ENCODE peak calls at places on chromosomes 7 and 10, in nine cellular contexts. J, G, O, W, D, C, L, K and Q are unnamed samples.

GRCh38 chr10:120963587-120964220 is 112.5 kb downstream of the WDR11 start:
- DNase-seq in J (no peak), G (no peak), O (no peak), W (no peak), D (no peak), C (no peak), L (no peak), K (no peak), Q (no peak)

GRCh38 chr10:5945561-5946418 is 31.6 kb downstream of the IL15RA start:
- DNase-seq in J (peak), G (peak), O (peak), W (no peak), D (peak), C (no peak), L (no peak), K (peak), Q (no peak)

GRCh38 chr7:15334524-15335269 is 227.1 kb downstream of the AGMO start:
- DNase-seq in J (no peak), G (no peak), O (no peak), W (no peak), D (peak), C (no peak), L (no peak), K (no peak), Q (no peak)

GRCh38 chr7:135773451-135773850 is 24.8 kb upstream of the FAM180A start:
- DNase-seq in J (no peak), G (no peak), O (no peak), W (no peak), D (no peak), C (no peak), L (peak), K (peak), Q (peak)

GRCh38 chr10:110395350-110396283 is 90.9 kb upstream of the SMNDC1 start:
- DNase-seq in J (no peak), G (no peak), O (no peak), W (no peak), D (peak), C (no peak), L (peak), K (peak), Q (peak)

GRCh38 chr7:76314042-76314721 is 11.7 kb downstream of the HSPB1 start:
- DNase-seq in J (peak), G (peak), O (peak), W (peak), D (peak), C (peak), L (peak), K (peak), Q (peak)

GRCh38 chr7:107213945-107214344 is 45.1 kb downstream of the HBP1 start:
- DNase-seq in J (no peak), G (no peak), O (no peak), W (no peak), D (no peak), C (no peak), L (no peak), K (no peak), Q (no peak)

GRCh38 chr7:130273081-130273699 is 6.5 kb downstream of the CPA2 start:
- DNase-seq in J (no peak), G (no peak), O (no peak), W (peak), D (peak), C (no peak), L (no peak), K (peak), Q (no peak)

DNA sequence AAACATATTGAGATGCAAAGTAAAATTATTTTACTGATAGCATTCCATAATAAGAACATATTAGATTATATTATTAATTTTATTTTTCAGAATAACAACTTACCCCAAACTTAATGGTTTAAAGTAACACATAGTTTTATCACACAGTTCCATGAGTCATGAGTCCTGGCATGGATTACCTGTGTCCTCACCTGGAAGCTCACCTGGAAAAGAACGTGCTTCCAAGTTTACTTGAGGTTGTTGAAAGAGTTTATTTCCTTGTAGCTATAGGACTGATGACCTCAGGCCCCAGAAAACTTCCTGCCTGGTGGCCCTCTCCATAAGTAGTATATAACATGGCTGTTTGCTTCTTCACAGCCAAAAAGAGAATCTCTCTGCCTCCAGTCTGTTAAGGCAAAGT is 254.6 kb downstream of the TFEC start:
- DNase-seq in J (no peak), G (no peak), O (no peak), W (no peak), D (no peak), C (no peak), L (no peak), K (no peak), Q (peak)
- TF ChIP-seq CTCF in J (no peak), G (no peak), O (no peak), W (no peak), D (no peak), C (no peak), L (no peak), K (no peak), Q (no peak)

GRCh38 chr7:78770422-78771410 is 682.8 kb downstream of the MAGI2 start:
- DNase-seq in J (no peak), G (no peak), O (no peak), W (no peak), D (peak), C (peak), L (no peak), K (peak), Q (no peak)

GRCh38 chr7:78768859-78769258 is 684.6 kb downstream of the MAGI2 start:
- DNase-seq in J (no peak), G (no peak), O (no peak), W (no peak), D (no peak), C (peak), L (no peak), K (no peak), Q (no peak)

GRCh38 chr7:78765985-78766729 is 687.3 kb downstream of the MAGI2 start:
- DNase-seq in J (no peak), G (no peak), O (no peak), W (no peak), D (no peak), C (no peak), L (no peak), K (peak), Q (no peak)

GRCh38 chr7:78764571-78764970 is 688.9 kb downstream of the MAGI2 start:
- DNase-seq in J (no peak), G (no peak), O (no peak), W (no peak), D (no peak), C (no peak), L (no peak), K (no peak), Q (no peak)

DNA sequence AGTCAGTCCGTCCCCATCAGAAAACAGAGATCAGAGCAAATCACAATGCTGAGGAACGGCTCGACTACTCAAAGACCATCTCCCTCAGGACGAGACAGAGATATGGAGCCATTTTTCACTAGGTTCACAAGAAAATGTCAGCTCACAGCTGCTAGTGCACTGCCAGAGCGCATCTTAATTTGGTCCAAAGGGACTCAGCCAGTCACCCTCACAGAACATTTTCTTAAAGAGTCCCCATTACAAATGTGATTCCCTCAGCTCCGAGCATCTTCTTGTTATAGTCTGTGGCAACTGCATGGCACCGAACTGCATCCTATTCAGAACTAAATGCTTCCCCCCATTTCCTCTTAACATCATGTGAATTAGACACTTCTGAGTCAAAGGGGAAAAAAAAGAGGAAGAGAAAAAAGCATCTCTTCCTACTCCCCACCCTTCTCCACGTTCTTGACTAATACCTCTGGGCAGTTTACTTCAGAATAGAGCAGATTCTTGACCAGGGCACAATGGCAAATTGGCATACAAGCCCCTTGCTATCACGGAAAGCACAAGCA is 683.8 kb downstream of the MAGI2 start:
- DNase-seq in J (no peak), G (no peak), O (no peak), W (no peak), D (peak), C (peak), L (no peak), K (no peak), Q (no peak)
- H3K4me3 ChIP-seq in J (peak), G (peak), O (no peak), W (no peak), D (peak), C (peak), L (no peak), K (peak), Q (no peak)

GRCh38 chr10:67666416-67667043 is 29.5 kb downstream of the CTNNA3 start:
- DNase-seq in J (no peak), G (no peak), O (no peak), W (peak), D (peak), C (no peak), L (peak), K (peak), Q (peak)
- TF ChIP-seq CTCF in J (peak), G (peak), O (no peak), W (peak), D (peak), C (peak), L (peak), K (peak), Q (peak)

GRCh38 chr10:126166797-126167196 is 221.5 kb downstream of the ADAM12 start:
- DNase-seq in J (no peak), G (no peak), O (no peak), W (no peak), D (no peak), C (no peak), L (no peak), K (no peak), Q (no peak)

GRCh38 chr10:126169899-126170298 is 218.4 kb downstream of the ADAM12 start:
- DNase-seq in J (no peak), G (no peak), O (no peak), W (no peak), D (no peak), C (no peak), L (no peak), K (no peak), Q (no peak)

GRCh38 chr10:126170367-126170766 is 217.9 kb downstream of the ADAM12 start:
- DNase-seq in J (no peak), G (no peak), O (no peak), W (no peak), D (no peak), C (no peak), L (no peak), K (no peak), Q (no peak)

GRCh38 chr10:126175586-126176258 is 212.6 kb downstream of the ADAM12 start:
- DNase-seq in J (no peak), G (no peak), O (no peak), W (no peak), D (no peak), C (no peak), L (no peak), K (no peak), Q (no peak)

GRCh38 chr10:126171555-126171954 is 216.7 kb downstream of the ADAM12 start:
- DNase-seq in J (no peak), G (no peak), O (no peak), W (no peak), D (peak), C (no peak), L (no peak), K (peak), Q (no peak)
- H3K4me3 ChIP-seq in J (no peak), G (no peak), O (no peak), W (no peak), D (no peak), C (no peak), L (no peak), K (no peak), Q (no peak)

GRCh38 chr10:94194256-94194655 is 168.5 kb downstream of the NOC3L start:
- DNase-seq in J (no peak), G (no peak), O (no peak), W (peak), D (peak), C (no peak), L (no peak), K (peak), Q (no peak)
- TF ChIP-seq CTCF in J (no peak), G (no peak), O (no peak), W (no peak), D (no peak), C (no peak), L (no peak), K (peak), Q (no peak)

GRCh38 chr7:2945171-2945570 is 98.5 kb downstream of the CARD11 start:
- DNase-seq in J (peak), G (no peak), O (no peak), W (no peak), D (no peak), C (no peak), L (no peak), K (no peak), Q (no peak)

GRCh38 chr7:2950578-2950977 is 93.1 kb downstream of the CARD11 start:
- DNase-seq in J (no peak), G (no peak), O (no peak), W (no peak), D (no peak), C (no peak), L (no peak), K (no peak), Q (no peak)

GRCh38 chr7:2944729-2945128 is 98.9 kb downstream of the CARD11 start:
- DNase-seq in J (peak), G (no peak), O (peak), W (no peak), D (no peak), C (no peak), L (no peak), K (no peak), Q (no peak)

GRCh38 chr7:2948794-2949193 is 94.9 kb downstream of the CARD11 start:
- DNase-seq in J (no peak), G (no peak), O (no peak), W (peak), D (peak), C (no peak), L (no peak), K (no peak), Q (no peak)

DNA sequence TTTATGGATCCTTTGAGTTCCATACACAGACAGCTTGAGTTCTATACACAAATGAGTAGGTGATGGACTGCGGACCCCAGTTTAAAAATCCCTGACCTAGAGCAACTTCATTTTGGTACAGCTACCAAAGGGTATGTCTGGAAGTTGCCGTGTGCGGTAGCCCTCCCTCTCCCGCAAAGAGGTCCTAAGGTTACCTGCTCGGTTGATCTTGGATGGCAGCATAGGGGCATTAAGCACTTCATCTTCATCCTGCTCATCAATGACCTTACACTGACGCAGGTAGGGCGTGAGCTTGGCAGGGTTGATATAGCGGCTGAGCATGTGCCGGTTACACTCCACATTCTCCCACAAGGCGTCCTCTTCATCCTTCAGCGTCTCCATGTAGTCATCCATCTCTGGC is 96.3 kb downstream of the CARD11 start:
- DNase-seq in J (no peak), G (no peak), O (peak), W (no peak), D (no peak), C (no peak), L (no peak), K (no peak), Q (no peak)
- H3K4me3 ChIP-seq in J (no peak), G (no peak), O (no peak), W (no peak), D (no peak), C (no peak), L (no peak), K (no peak), Q (no peak)

DNA sequence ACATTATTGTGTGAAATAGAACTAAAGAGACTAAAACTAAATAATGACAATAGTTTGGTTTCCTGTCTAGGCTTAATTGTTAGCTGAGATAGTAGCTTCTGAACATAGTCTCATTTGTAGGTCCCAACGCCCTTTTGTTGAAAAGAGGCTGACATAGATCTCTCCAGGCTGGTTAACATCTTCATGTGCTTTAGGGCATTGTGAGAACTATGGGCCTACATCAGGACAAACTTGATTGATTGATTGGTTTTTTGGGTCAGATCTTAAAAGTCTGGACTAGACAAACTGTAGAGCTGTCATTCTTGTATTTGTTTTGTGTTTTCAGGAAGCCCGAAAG is 869 bp downstream of the CHCHD1 start:
- DNase-seq in J (no peak), G (no peak), O (no peak), W (no peak), D (no peak), C (no peak), L (no peak), K (no peak), Q (no peak)
- TF ChIP-seq CTCF in J (no peak), G (no peak), O (no peak), W (no peak), D (no peak), C (no peak), L (no peak), K (no peak), Q (no peak)